ENCODE peak calls at places on chromosomes 2 and 18, in nine cellular contexts. O is iPS-NIHi11, A is tibial nerve, J is endothelial cell, Z is left lobe of liver, M is caudate nucleus, E is NCI-H510A treated with DMSO at 0.1 percent for 48 hours, G is NCI-H2081, D is neural crest cell. I is an unnamed sample.
A peak's percentile ranks its signal among the peaks of the same experiment; 100 is the strongest.

GRCh38 chr2:43068730-43069517 is 157.5 kb downstream of the ZFP36L2 start:
- DNase-seq in O (peak; percentile 2), A (no peak), J (no peak), Z (no peak), M (no peak), E (no peak), G (no peak), D (no peak), I (no peak)

GRCh38 chr2:161415041-161415440 is 1.1 kb upstream of the TBR1 start:
- DNase-seq in O (no peak), A (no peak), J (no peak), Z (no peak), M (no peak), E (peak; percentile 22), G (no peak), D (peak; percentile 5), I (no peak)

GRCh38 chr18:34834897-34835296 is 124.8 kb downstream of the DTNA start:
- DNase-seq in O (no peak), A (no peak), J (no peak), Z (no peak), M (no peak), E (no peak), G (no peak), D (no peak), I (no peak)

GRCh38 chr18:48529796-48530195 is 9.0 kb upstream of the CTIF start:
- DNase-seq in O (no peak), A (no peak), J (no peak), Z (no peak), M (no peak), E (no peak), G (no peak), D (no peak), I (no peak)

GRCh38 chr2:109442715-109443319 is 170.9 kb downstream of the SEPTIN10 start:
- DNase-seq in O (no peak), A (no peak), J (no peak), Z (no peak), M (no peak), E (no peak), G (no peak), D (no peak), I (no peak)

GRCh38 chr2:86238354-86238753 is 39.1 kb downstream of the MRPL35 start:
- DNase-seq in O (no peak), A (no peak), J (no peak), Z (no peak), M (no peak), E (no peak), G (no peak), D (no peak), I (peak; percentile 14)

GRCh38 chr2:169507698-169508097 is 1.8 kb upstream of the KLHL41 start:
- DNase-seq in O (no peak), A (no peak), J (no peak), Z (no peak), M (no peak), E (peak; percentile 49), G (peak; percentile 52), D (no peak), I (no peak)

GRCh38 chr2:85750509-85751299 is 3.1 kb upstream of the ATOH8 start:
- DNase-seq in O (peak; percentile 75), A (peak; percentile 81), J (peak; percentile 79), Z (peak; percentile 81), M (peak; percentile 69), E (peak; percentile 36), G (peak; percentile 24), D (peak; percentile 72), I (no peak)

GRCh38 chr18:65750421-65751144 is at the start of gene CDH7:
- DNase-seq in O (peak; percentile 67), A (no peak), J (peak; percentile 53), Z (no peak), M (no peak), E (peak; percentile 78), G (peak; percentile 60), D (peak; percentile 49), I (no peak)

GRCh38 chr18:48992133-48992532 is 41.4 kb upstream of the SMAD7 start:
- DNase-seq in O (no peak), A (no peak), J (no peak), Z (no peak), M (no peak), E (no peak), G (no peak), D (no peak), I (no peak)

GRCh38 chr18:40210696-40211095 is 1744.3 kb upstream of the PIK3C3 start:
- DNase-seq in O (no peak), A (no peak), J (no peak), Z (no peak), M (no peak), E (no peak), G (no peak), D (no peak), I (no peak)

GRCh38 chr2:232420073-232420454 is 13.4 kb downstream of the ALPG start:
- DNase-seq in O (no peak), A (no peak), J (no peak), Z (no peak), M (no peak), E (peak; percentile 58), G (no peak), D (no peak), I (no peak)

GRCh38 chr2:113174369-113174735 is 581 bp downstream of the PSD4 start:
- DNase-seq in O (no peak), A (no peak), J (no peak), Z (no peak), M (no peak), E (no peak), G (no peak), D (no peak), I (no peak)

GRCh38 chr2:177799531-177799930 is 273.0 kb downstream of the PDE11A start:
- DNase-seq in O (peak; percentile 49), A (peak; percentile 21), J (peak; percentile 42), Z (no peak), M (no peak), E (peak; percentile 20), G (peak; percentile 26), D (peak; percentile 18), I (no peak)

GRCh38 chr2:45275235-45275805 is 266.1 kb upstream of the SIX2 start:
- DNase-seq in O (no peak), A (no peak), J (no peak), Z (no peak), M (no peak), E (peak; percentile 44), G (no peak), D (no peak), I (no peak)

GRCh38 chr2:23520256-23520655 is 135.3 kb downstream of the KLHL29 start:
- DNase-seq in O (peak; percentile 81), A (no peak), J (no peak), Z (no peak), M (no peak), E (no peak), G (no peak), D (peak; percentile 37), I (no peak)

GRCh38 chr2:202221873-202222272 is 16.5 kb downstream of the SUMO1 start:
- DNase-seq in O (peak; percentile 20), A (no peak), J (no peak), Z (no peak), M (no peak), E (no peak), G (no peak), D (no peak), I (no peak)

GRCh38 chr18:3667255-3668137 is 217.5 kb downstream of the TGIF1 start:
- DNase-seq in O (no peak), A (no peak), J (no peak), Z (peak; percentile 50), M (no peak), E (peak; percentile 96), G (no peak), D (no peak), I (no peak)

GRCh38 chr18:72232611-72233010 is 311.5 kb downstream of the CBLN2 start:
- DNase-seq in O (no peak), A (no peak), J (no peak), Z (no peak), M (no peak), E (no peak), G (no peak), D (no peak), I (no peak)

GRCh38 chr2:77512521-77512920 is 9.7 kb downstream of the LRRTM4 start:
- DNase-seq in O (no peak), A (no peak), J (no peak), Z (no peak), M (no peak), E (no peak), G (no peak), D (no peak), I (no peak)

GRCh38 chr18:79614211-79615028 is 65.2 kb upstream of the CTDP1 start:
- DNase-seq in O (no peak), A (no peak), J (peak; percentile 2), Z (no peak), M (no peak), E (no peak), G (no peak), D (no peak), I (no peak)

GRCh38 chr18:78780719-78781600 is 198.7 kb upstream of the SALL3 start:
- DNase-seq in O (no peak), A (no peak), J (no peak), Z (no peak), M (no peak), E (no peak), G (no peak), D (no peak), I (no peak)

GRCh38 chr2:154623819-154624218 is 74.7 kb upstream of the KCNJ3 start:
- DNase-seq in O (peak; percentile 42), A (peak; percentile 56), J (peak; percentile 40), Z (peak; percentile 50), M (peak; percentile 9), E (peak; percentile 16), G (peak; percentile 49), D (peak; percentile 44), I (no peak)

GRCh38 chr2:68692511-68692910 is 42.1 kb upstream of the ARHGAP25 start:
- DNase-seq in O (no peak), A (no peak), J (no peak), Z (no peak), M (no peak), E (no peak), G (no peak), D (no peak), I (no peak)

GRCh38 chr2:74576830-74577229 is 22.3 kb downstream of the DOK1 start:
- DNase-seq in O (no peak), A (peak; percentile 76), J (no peak), Z (no peak), M (no peak), E (no peak), G (no peak), D (no peak), I (no peak)

GRCh38 chr2:29920130-29920577 is 1.2 kb downstream of the ALK start:
- DNase-seq in O (peak; percentile 89), A (no peak), J (peak; percentile 90), Z (no peak), M (peak; percentile 22), E (no peak), G (no peak), D (peak; percentile 91), I (peak; percentile 67)

GRCh38 chr2:88350641-88351601 is 101.6 kb downstream of the FOXI3 start:
- DNase-seq in O (peak; percentile 82), A (peak; percentile 21), J (peak; percentile 88), Z (peak; percentile 68), M (peak; percentile 8), E (no peak), G (no peak), D (peak; percentile 81), I (peak; percentile 71)